ENCODE peak calls at places on chromosomes 11 and 22, in nine cellular contexts. A, M, O, C, L, V, U, E and P are unnamed samples.

GRCh38 chr11:86896486-86896885 is 58.7 kb downstream of the FZD4 start:
- DNase-seq in A (no peak), M (no peak), O (peak), C (no peak), L (no peak), V (no peak), U (no peak), E (no peak), P (no peak)

GRCh38 chr22:23089010-23089409 is 18.7 kb downstream of the GNAZ start:
- DNase-seq in A (no peak), M (no peak), O (no peak), C (no peak), L (no peak), V (no peak), U (no peak), E (no peak), P (no peak)

GRCh38 chr11:114179234-114179941 is 116.8 kb upstream of the NNMT start:
- DNase-seq in A (peak), M (no peak), O (no peak), C (peak), L (no peak), V (peak), U (no peak), E (peak), P (peak)

GRCh38 chr22:17213976-17214375 is 5.3 kb downstream of the ADA2 start:
- DNase-seq in A (peak), M (peak), O (peak), C (peak), L (no peak), V (peak), U (peak), E (peak), P (peak)

GRCh38 chr11:103222801-103223200 is 113.6 kb downstream of the DYNC2H1 start:
- DNase-seq in A (no peak), M (no peak), O (peak), C (no peak), L (no peak), V (no peak), U (no peak), E (no peak), P (no peak)

GRCh38 chr11:103700605-103701004 is 335.8 kb upstream of the DDI1 start:
- DNase-seq in A (no peak), M (no peak), O (peak), C (no peak), L (no peak), V (no peak), U (no peak), E (no peak), P (no peak)

GRCh38 chr11:63866211-63866610 is 27.3 kb downstream of the MARK2 start:
- DNase-seq in A (peak), M (no peak), O (peak), C (peak), L (no peak), V (peak), U (peak), E (peak), P (peak)

GRCh38 chr22:27474711-27475547 is 326.6 kb downstream of the MN1 start:
- DNase-seq in A (no peak), M (peak), O (peak), C (no peak), L (peak), V (no peak), U (no peak), E (peak), P (no peak)

GRCh38 chr11:117303101-117303500 is 12.0 kb downstream of the BACE1-AS start:
- DNase-seq in A (no peak), M (no peak), O (no peak), C (no peak), L (no peak), V (no peak), U (no peak), E (peak), P (no peak)

GRCh38 chr11:12454782-12455181 is 77.4 kb downstream of the PARVA start:
- DNase-seq in A (no peak), M (no peak), O (peak), C (no peak), L (no peak), V (no peak), U (no peak), E (no peak), P (no peak)

GRCh38 chr11:112223125-112223524 is 3.1 kb upstream of the PTS start:
- DNase-seq in A (no peak), M (no peak), O (peak), C (no peak), L (no peak), V (no peak), U (no peak), E (no peak), P (no peak)

GRCh38 chr11:122491486-122491885 is 164.0 kb upstream of the UBASH3B start:
- DNase-seq in A (no peak), M (no peak), O (peak), C (no peak), L (no peak), V (no peak), U (no peak), E (no peak), P (no peak)

GRCh38 chr11:115959098-115959497 is 454.9 kb upstream of the CADM1 start:
- DNase-seq in A (no peak), M (no peak), O (no peak), C (no peak), L (no peak), V (no peak), U (no peak), E (no peak), P (no peak)

GRCh38 chr22:42490244-42490832 is 29.3 kb downstream of the RRP7A start:
- DNase-seq in A (no peak), M (no peak), O (no peak), C (no peak), L (no peak), V (no peak), U (no peak), E (no peak), P (no peak)

GRCh38 chr11:118913411-118914125 is 12.2 kb downstream of the BCL9L start:
- DNase-seq in A (peak), M (no peak), O (no peak), C (no peak), L (no peak), V (peak), U (no peak), E (no peak), P (no peak)

GRCh38 chr11:69819541-69820070 is 390 bp upstream of the FGF3 start:
- DNase-seq in A (no peak), M (peak), O (no peak), C (no peak), L (no peak), V (no peak), U (no peak), E (no peak), P (no peak)

GRCh38 chr11:45895553-45896259 is 10.3 kb downstream of the MAPK8IP1 start:
- DNase-seq in A (no peak), M (no peak), O (no peak), C (no peak), L (no peak), V (no peak), U (no peak), E (no peak), P (no peak)

GRCh38 chr11:36400768-36401455 is 104.8 kb downstream of the PRR5L start:
- DNase-seq in A (no peak), M (no peak), O (no peak), C (no peak), L (no peak), V (no peak), U (no peak), E (no peak), P (no peak)

DNA sequence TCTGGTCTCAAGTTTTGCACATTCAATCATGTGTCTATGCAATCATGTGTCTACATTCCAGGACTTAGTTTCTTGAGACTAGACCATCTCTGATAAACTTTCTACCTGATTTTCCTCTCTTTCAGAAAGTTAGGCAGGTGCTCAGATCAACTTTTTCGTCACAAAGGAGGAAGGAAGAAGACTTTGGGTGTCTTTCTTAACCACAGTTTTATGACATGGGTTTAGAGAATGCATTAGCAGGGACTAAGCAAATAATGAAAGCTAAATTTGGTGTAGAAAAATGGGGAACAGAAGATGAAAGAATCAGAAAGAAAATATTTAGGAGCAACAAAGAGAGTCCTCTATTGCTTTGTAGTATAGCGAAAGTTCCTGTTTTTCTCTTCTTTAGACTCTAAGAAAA is 7.7 kb upstream of the GLYATL1B start:
- DNase-seq in A (no peak), M (no peak), O (no peak), C (no peak), L (no peak), V (no peak), U (no peak), E (no peak), P (no peak)
- H3K4me3 ChIP-seq in A (no peak), M (no peak), O (no peak), C (no peak), L (no peak), V (no peak), U (no peak), E (no peak), P (no peak)

GRCh38 chr11:73186294-73186850 is 31.7 kb upstream of the P2RY2 start:
- DNase-seq in A (no peak), M (no peak), O (no peak), C (no peak), L (no peak), V (no peak), U (no peak), E (peak), P (no peak)

GRCh38 chr11:73186886-73187285 is 31.2 kb upstream of the P2RY2 start:
- DNase-seq in A (no peak), M (no peak), O (no peak), C (no peak), L (no peak), V (no peak), U (no peak), E (peak), P (peak)

GRCh38 chr11:73182824-73183321 is 35.2 kb upstream of the P2RY2 start:
- DNase-seq in A (no peak), M (no peak), O (no peak), C (no peak), L (no peak), V (peak), U (no peak), E (peak), P (peak)

GRCh38 chr11:73185680-73186293 is 32.3 kb upstream of the P2RY2 start:
- DNase-seq in A (no peak), M (no peak), O (peak), C (no peak), L (peak), V (no peak), U (no peak), E (peak), P (no peak)

GRCh38 chr11:73184953-73185671 is 33.0 kb upstream of the P2RY2 start:
- DNase-seq in A (peak), M (peak), O (peak), C (peak), L (peak), V (peak), U (peak), E (peak), P (peak)
- H3K4me3 ChIP-seq in A (no peak), M (no peak), O (no peak), C (no peak), L (no peak), V (no peak), U (no peak), E (no peak), P (no peak)

GRCh38 chr11:924406-925157 is 1.1 kb upstream of the AP2A2 start:
- DNase-seq in A (peak), M (no peak), O (no peak), C (no peak), L (no peak), V (peak), U (no peak), E (peak), P (no peak)
- H3K4me3 ChIP-seq in A (peak), M (no peak), O (no peak), C (no peak), L (no peak), V (no peak), U (no peak), E (no peak), P (no peak)

GRCh38 chr11:44004452-44004833 is 43.3 kb upstream of the ACCSL start:
- DNase-seq in A (no peak), M (no peak), O (no peak), C (no peak), L (no peak), V (no peak), U (no peak), E (peak), P (no peak)
- H3K4me3 ChIP-seq in A (no peak), M (no peak), O (no peak), C (no peak), L (no peak), V (no peak), U (no peak), E (no peak), P (no peak)

GRCh38 chr11:26974068-26974790 is 19.7 kb upstream of the FIBIN start:
- DNase-seq in A (no peak), M (peak), O (peak), C (no peak), L (no peak), V (no peak), U (no peak), E (no peak), P (no peak)
- H3K4me3 ChIP-seq in A (no peak), M (no peak), O (no peak), C (no peak), L (no peak), V (no peak), U (no peak), E (no peak), P (no peak)

DNA sequence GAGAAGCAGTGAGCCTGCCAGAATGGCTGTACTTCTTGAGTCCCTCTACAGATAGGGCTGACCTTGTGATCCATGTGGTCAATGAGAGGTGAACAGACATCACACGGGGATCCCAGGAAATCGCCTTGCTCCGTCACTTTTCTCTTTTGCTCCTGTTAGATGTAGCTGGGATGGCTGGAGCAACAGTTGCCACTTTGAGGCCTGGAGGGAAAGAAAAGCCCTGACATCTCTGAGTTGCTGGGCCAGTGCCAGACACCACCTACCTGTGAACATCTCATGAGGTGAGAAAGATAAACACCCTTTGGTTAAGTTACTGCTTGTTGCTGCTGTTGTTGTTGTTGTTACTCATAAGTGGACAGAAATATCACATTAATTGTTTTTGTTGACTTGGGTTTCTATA is 840.3 kb downstream of the TBC1D22A start:
- DNase-seq in A (no peak), M (no peak), O (no peak), C (no peak), L (no peak), V (no peak), U (no peak), E (peak), P (peak)
- H3K4me3 ChIP-seq in A (no peak), M (no peak), O (no peak), C (no peak), L (no peak), V (no peak), U (no peak), E (no peak), P (no peak)

GRCh38 chr22:46480396-46480795 is 57.0 kb downstream of the CELSR1 start:
- DNase-seq in A (no peak), M (no peak), O (no peak), C (no peak), L (no peak), V (no peak), U (no peak), E (no peak), P (no peak)
- H3K4me3 ChIP-seq in A (no peak), M (no peak), O (no peak), C (no peak), L (no peak), V (no peak), U (no peak), E (no peak), P (no peak)

GRCh38 chr22:38071421-38072321 is 12.3 kb downstream of the SLC16A8 start:
- DNase-seq in A (peak), M (no peak), O (no peak), C (no peak), L (no peak), V (peak), U (no peak), E (no peak), P (no peak)

GRCh38 chr22:38070250-38070921 is 13.2 kb downstream of the PICK1 start:
- DNase-seq in A (no peak), M (no peak), O (no peak), C (no peak), L (no peak), V (peak), U (no peak), E (peak), P (no peak)

GRCh38 chr22:38068641-38069371 is 11.6 kb downstream of the PICK1 start:
- DNase-seq in A (no peak), M (no peak), O (no peak), C (no peak), L (no peak), V (peak), U (no peak), E (peak), P (no peak)

GRCh38 chr22:38067771-38068360 is 10.7 kb downstream of the PICK1 start:
- DNase-seq in A (no peak), M (no peak), O (no peak), C (no peak), L (no peak), V (no peak), U (no peak), E (no peak), P (no peak)

DNA sequence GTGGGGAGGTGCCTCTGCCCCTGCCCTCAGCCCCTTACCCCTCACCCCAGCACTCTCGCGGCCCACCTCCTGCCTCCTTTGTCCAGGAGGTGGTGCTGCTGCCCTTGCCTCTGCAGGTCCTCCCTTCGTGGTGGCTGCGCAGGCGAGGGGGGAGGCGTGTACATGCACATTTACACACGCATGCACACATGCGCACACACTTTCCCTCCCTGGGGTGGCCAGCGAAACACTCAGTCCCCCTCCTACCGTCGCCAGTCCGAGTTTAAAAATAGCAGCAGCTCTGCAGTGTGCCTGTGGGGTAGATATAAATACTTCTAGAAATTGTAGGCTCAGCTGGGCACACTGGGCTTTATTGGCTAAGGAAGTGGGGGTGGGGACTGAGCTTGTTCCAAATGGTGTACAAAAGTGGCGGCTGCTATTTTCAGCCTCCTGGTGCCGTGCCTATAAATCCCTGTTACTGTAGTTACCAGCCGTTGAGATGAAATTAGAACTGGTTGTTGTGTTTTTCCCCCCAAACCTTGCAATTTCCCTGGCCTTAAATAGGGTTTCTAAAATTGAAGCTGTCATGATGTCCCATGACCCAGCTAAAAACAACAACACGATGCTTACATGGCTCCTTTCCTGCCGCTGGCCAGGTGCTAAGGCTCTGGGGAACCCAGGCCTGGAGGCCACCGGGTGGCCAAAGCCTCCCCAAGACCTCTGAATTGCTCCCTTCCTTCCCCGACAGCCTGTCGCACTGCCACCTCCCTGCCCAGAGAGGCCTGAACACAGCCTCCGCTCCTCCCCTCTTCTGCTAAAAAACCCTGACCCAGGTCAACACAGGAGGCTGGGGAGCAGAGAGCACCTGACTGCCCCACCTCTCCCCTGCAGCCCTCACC is 12.4 kb downstream of the PICK1 start:
- DNase-seq in A (no peak), M (no peak), O (peak), C (no peak), L (no peak), V (peak), U (no peak), E (peak), P (peak)
- H3K4me3 ChIP-seq in A (no peak), M (no peak), O (no peak), C (no peak), L (no peak), V (no peak), U (no peak), E (no peak), P (no peak)

DNA sequence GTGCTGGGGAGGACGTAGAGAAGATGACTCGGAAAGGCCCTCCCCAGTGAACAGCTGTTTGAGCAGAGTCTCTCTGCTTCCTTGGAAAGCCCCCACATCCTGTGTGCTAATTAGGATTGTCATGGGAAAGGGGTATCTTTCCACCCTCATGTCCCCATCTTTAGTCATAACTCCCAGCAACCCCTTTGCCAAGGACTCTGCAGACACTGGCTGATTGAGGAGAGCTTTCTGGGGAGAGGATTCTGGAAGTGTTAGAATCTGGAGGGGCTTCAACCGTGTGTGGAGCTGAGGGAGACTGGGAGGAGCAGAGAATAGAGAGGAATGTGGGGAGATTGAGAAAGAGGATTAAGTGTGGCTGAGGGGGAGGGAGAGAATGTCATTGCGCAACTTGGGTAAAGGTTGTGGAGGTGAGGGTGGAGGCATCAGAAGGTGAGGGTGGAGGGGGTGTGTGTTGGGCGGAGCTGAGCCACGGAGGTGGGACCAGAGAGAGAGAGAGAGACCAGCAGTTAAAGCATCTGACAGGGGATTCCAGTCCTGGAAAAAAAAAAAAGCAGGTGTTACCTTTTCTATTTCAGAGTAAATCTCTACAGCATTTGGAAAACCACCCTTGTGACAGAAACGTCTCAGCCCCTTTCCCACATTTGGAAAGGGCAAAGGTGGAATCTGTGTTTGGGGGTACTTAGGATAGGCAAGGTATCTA is 2.2 kb downstream of the DTX4 start:
- DNase-seq in A (peak), M (peak), O (peak), C (peak), L (no peak), V (peak), U (no peak), E (peak), P (no peak)
- H3K4me3 ChIP-seq in A (peak), M (no peak), O (peak), C (no peak), L (no peak), V (no peak), U (no peak), E (peak), P (peak)